ENCODE peak calls at places on chromosomes 11 and 22, in six cellular contexts. I is AG04450, L is coronary artery, Y is kidney, S is HL-60, A is hepatocyte. R is an unnamed sample.

GRCh38 chr22:48500481-48501230 is 1327.0 kb downstream of the BRD1 start:
- DNase-seq in I (no peak), L (no peak), Y (peak; percentile 57), S (no peak), A (peak; percentile 34), R (no peak)

GRCh38 chr11:12664410-12664809 is 9.8 kb upstream of the TEAD1 start:
- DNase-seq in I (no peak), L (no peak), Y (no peak), S (no peak), A (no peak), R (no peak)

GRCh38 chr22:40328551-40328950 is 17.7 kb upstream of the ADSL start:
- DNase-seq in I (no peak), L (no peak), Y (no peak), S (no peak), A (no peak), R (no peak)

GRCh38 chr22:17726561-17727243 is 47.6 kb downstream of the BID start:
- DNase-seq in I (peak; percentile 27), L (no peak), Y (no peak), S (peak; percentile 95), A (no peak), R (no peak)

GRCh38 chr22:37309221-37310074 is 27.1 kb downstream of the CYTH4 start:
- DNase-seq in I (no peak), L (no peak), Y (no peak), S (peak; percentile 82), A (no peak), R (no peak)

GRCh38 chr22:31229402-31230140 is 17.5 kb downstream of the LIMK2 start:
- DNase-seq in I (no peak), L (no peak), Y (no peak), S (no peak), A (no peak), R (no peak)

GRCh38 chr11:28461338-28461737 is 353.1 kb downstream of the METTL15 start:
- DNase-seq in I (no peak), L (no peak), Y (no peak), S (no peak), A (no peak), R (peak; percentile 30)

GRCh38 chr11:131629925-131630324 is 259.5 kb downstream of the NTM start:
- DNase-seq in I (no peak), L (no peak), Y (no peak), S (no peak), A (no peak), R (no peak)

GRCh38 chr11:9675691-9676090 is 11.8 kb downstream of the SWAP70 start:
- DNase-seq in I (no peak), L (no peak), Y (no peak), S (no peak), A (no peak), R (no peak)

GRCh38 chr11:46235777-46236688 is 41.4 kb upstream of the CREB3L1 start:
- DNase-seq in I (no peak), L (no peak), Y (no peak), S (peak; percentile 45), A (no peak), R (no peak)

GRCh38 chr22:40323681-40324083 is 22.6 kb upstream of the ADSL start:
- DNase-seq in I (no peak), L (no peak), Y (no peak), S (no peak), A (peak; percentile 48), R (no peak)

GRCh38 chr11:122714021-122714420 is 58.5 kb downstream of the UBASH3B start:
- DNase-seq in I (no peak), L (no peak), Y (no peak), S (no peak), A (no peak), R (no peak)

GRCh38 chr11:12755510-12755909 is 81.3 kb downstream of the TEAD1 start:
- DNase-seq in I (no peak), L (no peak), Y (no peak), S (no peak), A (no peak), R (no peak)

GRCh38 chr11:46064221-46064620 is 57.0 kb downstream of the PHF21A start:
- DNase-seq in I (no peak), L (no peak), Y (no peak), S (no peak), A (no peak), R (no peak)

GRCh38 chr11:129922674-129923073 is 27.3 kb upstream of the NFRKB start:
- DNase-seq in I (no peak), L (no peak), Y (no peak), S (no peak), A (no peak), R (no peak)

GRCh38 chr11:123742778-123743177 is 1.3 kb upstream of the ZNF202 start:
- DNase-seq in I (no peak), L (no peak), Y (no peak), S (no peak), A (no peak), R (no peak)
- H3K4me3 ChIP-seq in I (no peak overlapping the region), L (no peak overlapping the region), Y (peak overlapping the region; percentile 75), S (no peak overlapping the region), A (no peak overlapping the region), R (no peak overlapping the region)

DNA sequence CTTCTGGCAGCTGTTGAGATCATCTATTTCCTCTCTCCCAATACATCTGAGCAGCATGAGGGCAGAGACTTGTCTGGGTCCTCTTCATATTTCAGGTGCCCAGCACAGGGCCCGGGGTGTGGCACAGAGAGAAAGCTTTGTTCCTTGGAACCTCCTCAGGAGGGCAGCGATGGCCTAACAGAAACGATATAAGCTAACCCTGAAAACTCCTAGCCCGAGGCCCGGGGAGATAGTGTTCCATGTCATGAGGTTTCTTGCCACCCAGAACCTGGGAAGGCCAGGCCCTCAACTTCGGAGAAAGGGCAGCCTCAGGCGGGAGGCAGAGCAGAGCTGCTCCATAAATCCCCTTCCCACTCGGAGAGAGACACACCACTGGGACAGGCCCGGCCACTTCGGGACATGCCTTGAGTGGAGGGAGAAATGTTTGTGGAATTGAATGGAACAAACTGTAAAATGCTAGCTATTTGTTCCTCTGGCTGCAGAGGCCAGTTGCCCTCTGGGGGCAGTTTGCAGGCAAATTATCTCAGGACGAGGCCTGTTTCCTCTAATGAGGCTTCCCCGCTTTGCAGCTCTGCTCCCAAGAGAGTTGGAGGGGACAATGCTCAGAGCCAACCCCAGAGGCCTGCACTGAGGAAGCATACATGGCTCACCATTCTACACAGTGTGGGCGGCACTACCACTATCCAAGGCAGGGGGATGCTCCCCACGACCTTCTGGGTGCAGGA is 11.6 kb downstream of the ARRB1 start:
- DNase-seq in I (no peak), L (peak; percentile 64), Y (no peak), S (peak; percentile 89), A (no peak), R (no peak)
- H3K4me3 ChIP-seq in I (no peak overlapping the region), L (peak overlapping the region; percentile 27), Y (no peak overlapping the region), S (no peak overlapping the region), A (no peak overlapping the region), R (no peak overlapping the region)

GRCh38 chr11:1572200-1573076 is at the start of gene DUSP8:
- DNase-seq in I (peak; percentile 48), L (peak; percentile 92), Y (peak; percentile 96), S (peak; percentile 40), A (peak; percentile 97), R (peak; percentile 25)

GRCh38 chr11:1574256-1575242 is 2.5 kb upstream of the DUSP8 start:
- DNase-seq in I (no peak), L (no peak), Y (peak; percentile 90), S (peak; percentile 30), A (peak; percentile 82), R (no peak)

GRCh38 chr11:1571760-1572199 is 291 bp downstream of the DUSP8 start:
- DNase-seq in I (no peak), L (no peak), Y (no peak), S (no peak), A (no peak), R (no peak)

GRCh38 chr11:1573077-1573846 is 1.2 kb upstream of the DUSP8 start:
- DNase-seq in I (no peak), L (no peak), Y (peak; percentile 82), S (no peak), A (no peak), R (no peak)

DNA sequence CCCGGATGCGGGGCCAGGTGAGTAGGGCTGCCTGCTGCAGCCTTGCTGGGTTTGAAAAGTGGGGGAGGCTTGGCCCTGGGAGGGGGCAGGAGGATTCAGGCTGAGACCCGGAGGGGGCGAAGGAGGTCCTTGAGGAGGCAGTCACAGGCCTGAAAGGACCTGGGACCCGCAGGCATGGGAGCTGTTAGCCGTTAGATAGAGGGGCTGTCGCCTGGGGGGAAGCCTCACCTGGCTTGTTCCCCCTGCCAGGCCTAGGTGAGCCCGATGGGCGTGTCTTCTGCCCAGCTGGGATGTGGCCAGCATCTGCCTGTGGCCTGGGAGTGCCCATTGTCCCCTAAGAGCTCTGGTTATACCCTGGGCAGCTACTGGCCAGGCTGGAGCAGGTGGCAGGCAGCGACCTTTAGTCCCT is 1.8 kb upstream of the DUSP8 start:
- DNase-seq in I (no peak), L (no peak), Y (no peak), S (no peak), A (no peak), R (no peak)
- H3K4me3 ChIP-seq in I (no peak overlapping the region), L (peak overlapping the region; percentile 81), Y (peak overlapping the region; percentile 39), S (no peak overlapping the region), A (peak overlapping the region; percentile 92), R (no peak overlapping the region)

GRCh38 chr11:63764201-63764711 is 4.3 kb downstream of the ZFTA start:
- DNase-seq in I (no peak), L (no peak), Y (peak; percentile 75), S (no peak), A (peak; percentile 10), R (no peak)

GRCh38 chr11:63761870-63762661 is 6.5 kb downstream of the ZFTA start:
- DNase-seq in I (no peak), L (no peak), Y (peak; percentile 77), S (no peak), A (peak; percentile 36), R (no peak)

GRCh38 chr11:63764712-63765631 is 3.6 kb downstream of the ZFTA start:
- DNase-seq in I (no peak), L (peak; percentile 74), Y (peak; percentile 70), S (no peak), A (peak; percentile 67), R (no peak)

GRCh38 chr11:63762662-63763505 is 5.7 kb downstream of the ZFTA start:
- DNase-seq in I (no peak), L (peak; percentile 77), Y (peak; percentile 82), S (no peak), A (peak; percentile 58), R (no peak)

GRCh38 chr11:63763506-63764200 is 4.9 kb downstream of the ZFTA start:
- DNase-seq in I (no peak), L (peak; percentile 75), Y (peak; percentile 75), S (no peak), A (peak; percentile 26), R (no peak)
- H3K4me3 ChIP-seq in I (no peak overlapping the region), L (peak overlapping the region; percentile 66), Y (peak overlapping the region; percentile 44), S (no peak overlapping the region), A (no peak overlapping the region), R (peak overlapping the region; percentile 38)